ENCODE peak calls at places on chromosomes 12 and 14, in nine cellular contexts. One of them, this sample, is unnamed.
A peak's percentile ranks its signal among the peaks of the same experiment; 100 is the strongest.

GRCh38 chr12:93624595-93625294 is 52.3 kb downstream of the SOCS2 start:
- DNase-seq in GM12878: peak; percentile 63
- DNase-seq in transverse colon: no peak
- DNase-seq in lower leg skin: no peak
- DNase-seq in K562: peak; percentile 54
- DNase-seq in gastrocnemius medialis: no peak
- DNase-seq in A549: peak; percentile 94
- DNase-seq in stomach: no peak
- DNase-seq in ovary: no peak
- DNase-seq in this sample: no peak

GRCh38 chr14:32800320-32800719 is 138.4 kb upstream of the NPAS3 start:
- DNase-seq in GM12878: no peak
- DNase-seq in transverse colon: no peak
- DNase-seq in lower leg skin: no peak
- DNase-seq in A549: no peak
- DNase-seq in gastrocnemius medialis: no peak
- DNase-seq in stomach: no peak
- DNase-seq in ovary: no peak
- DNase-seq in K562: no peak
- DNase-seq in this sample: no peak

GRCh38 chr14:75425443-75425842 is 2.4 kb upstream of the JDP2 start:
- DNase-seq in K562: no peak
- DNase-seq in transverse colon: no peak
- DNase-seq in gastrocnemius medialis: no peak
- DNase-seq in GM12878: no peak
- DNase-seq in stomach: no peak
- DNase-seq in lower leg skin: no peak
- DNase-seq in A549: no peak
- DNase-seq in ovary: no peak
- DNase-seq in this sample: no peak

GRCh38 chr12:21502164-21502496 is 541 bp downstream of the GOLT1B start:
- DNase-seq in ovary: no peak
- DNase-seq in stomach: peak; percentile 26
- DNase-seq in GM12878: peak; percentile 1
- DNase-seq in K562: no peak
- DNase-seq in A549: peak; percentile 24
- DNase-seq in gastrocnemius medialis: no peak
- DNase-seq in transverse colon: peak; percentile 20
- DNase-seq in lower leg skin: peak; percentile 21
- DNase-seq in this sample: no peak

GRCh38 chr12:114995891-114996290 is 311.9 kb upstream of the TBX3 start:
- DNase-seq in lower leg skin: no peak
- DNase-seq in gastrocnemius medialis: no peak
- DNase-seq in A549: no peak
- DNase-seq in GM12878: no peak
- DNase-seq in K562: no peak
- DNase-seq in transverse colon: no peak
- DNase-seq in stomach: no peak
- DNase-seq in ovary: no peak
- DNase-seq in this sample: no peak

GRCh38 chr12:69739287-69740191 is 879 bp downstream of the RAB3IP start:
- DNase-seq in K562: peak; percentile 35
- DNase-seq in A549: peak; percentile 48
- DNase-seq in stomach: peak; percentile 73
- DNase-seq in lower leg skin: peak; percentile 16
- DNase-seq in gastrocnemius medialis: peak; percentile 24
- DNase-seq in transverse colon: peak; percentile 72
- DNase-seq in ovary: peak; percentile 49
- DNase-seq in GM12878: peak; percentile 28
- DNase-seq in this sample: peak; percentile 87

GRCh38 chr14:64208261-64208660 is 85.9 kb downstream of the ESR2 start:
- DNase-seq in transverse colon: no peak
- DNase-seq in stomach: no peak
- DNase-seq in ovary: no peak
- DNase-seq in A549: no peak
- DNase-seq in K562: no peak
- DNase-seq in GM12878: no peak
- DNase-seq in lower leg skin: no peak
- DNase-seq in gastrocnemius medialis: no peak
- DNase-seq in this sample: no peak

GRCh38 chr12:89880695-89881350 is 172.2 kb upstream of the ATP2B1 start:
- DNase-seq in ovary: no peak
- DNase-seq in GM12878: peak; percentile 91
- DNase-seq in A549: no peak
- DNase-seq in transverse colon: peak; percentile 31
- DNase-seq in K562: no peak
- DNase-seq in gastrocnemius medialis: no peak
- DNase-seq in stomach: no peak
- DNase-seq in lower leg skin: no peak
- DNase-seq in this sample: peak; percentile 82

GRCh38 chr14:76867536-76868452 is 41.6 kb downstream of the LRRC74A start:
- DNase-seq in transverse colon: peak; percentile 17
- DNase-seq in K562: no peak
- DNase-seq in ovary: no peak
- DNase-seq in GM12878: no peak
- DNase-seq in lower leg skin: no peak
- DNase-seq in stomach: peak; percentile 38
- DNase-seq in A549: no peak
- DNase-seq in gastrocnemius medialis: no peak
- DNase-seq in this sample: no peak

GRCh38 chr14:97253756-97254155 is 456.6 kb downstream of the VRK1 start:
- DNase-seq in lower leg skin: no peak
- DNase-seq in K562: no peak
- DNase-seq in transverse colon: no peak
- DNase-seq in stomach: no peak
- DNase-seq in A549: no peak
- DNase-seq in GM12878: no peak
- DNase-seq in ovary: no peak
- DNase-seq in gastrocnemius medialis: no peak
- DNase-seq in this sample: no peak

GRCh38 chr14:58875613-58876012 is 237.9 kb downstream of the DACT1 start:
- DNase-seq in GM12878: no peak
- DNase-seq in A549: no peak
- DNase-seq in lower leg skin: no peak
- DNase-seq in transverse colon: no peak
- DNase-seq in gastrocnemius medialis: no peak
- DNase-seq in K562: no peak
- DNase-seq in ovary: no peak
- DNase-seq in stomach: no peak
- DNase-seq in this sample: no peak

GRCh38 chr14:67166450-67166853 is 22.8 kb upstream of the GARIN2 start:
- DNase-seq in lower leg skin: no peak
- DNase-seq in transverse colon: peak; percentile 32
- DNase-seq in A549: peak; percentile 64
- DNase-seq in ovary: no peak
- DNase-seq in GM12878: no peak
- DNase-seq in K562: no peak
- DNase-seq in stomach: no peak
- DNase-seq in gastrocnemius medialis: no peak
- DNase-seq in this sample: no peak

GRCh38 chr12:90987101-90987500 is 17.7 kb downstream of the EPYC start:
- DNase-seq in stomach: no peak
- DNase-seq in K562: no peak
- DNase-seq in lower leg skin: no peak
- DNase-seq in ovary: no peak
- DNase-seq in transverse colon: no peak
- DNase-seq in GM12878: no peak
- DNase-seq in gastrocnemius medialis: no peak
- DNase-seq in A549: no peak
- DNase-seq in this sample: no peak

GRCh38 chr14:58639842-58640484 is 2.2 kb downstream of the DACT1 start:
- DNase-seq in K562: no peak
- DNase-seq in lower leg skin: peak; percentile 24
- DNase-seq in GM12878: peak; percentile 36
- DNase-seq in stomach: no peak
- DNase-seq in gastrocnemius medialis: no peak
- DNase-seq in ovary: no peak
- DNase-seq in A549: peak; percentile 65
- DNase-seq in transverse colon: peak; percentile 56
- DNase-seq in this sample: no peak

GRCh38 chr12:25458047-25458552 is 95.0 kb downstream of the LMNTD1 start:
- DNase-seq in ovary: no peak
- DNase-seq in K562: no peak
- DNase-seq in lower leg skin: peak; percentile 64
- DNase-seq in GM12878: no peak
- DNase-seq in transverse colon: no peak
- DNase-seq in A549: peak; percentile 68
- DNase-seq in stomach: no peak
- DNase-seq in gastrocnemius medialis: no peak
- DNase-seq in this sample: no peak

GRCh38 chr14:92976268-92976667 is 53.3 kb downstream of the CHGA start:
- DNase-seq in GM12878: no peak
- DNase-seq in transverse colon: no peak
- DNase-seq in lower leg skin: no peak
- DNase-seq in ovary: no peak
- DNase-seq in gastrocnemius medialis: no peak
- DNase-seq in K562: no peak
- DNase-seq in stomach: no peak
- DNase-seq in A549: no peak
- DNase-seq in this sample: no peak
- TF ChIP-seq CTCF in GM12878: no peak
- TF ChIP-seq CTCF in transverse colon: no peak
- TF ChIP-seq CTCF in lower leg skin: no peak
- TF ChIP-seq CTCF in ovary: no peak
- TF ChIP-seq CTCF in gastrocnemius medialis: no peak
- TF ChIP-seq CTCF in K562: no peak
- TF ChIP-seq CTCF in stomach: no peak
- TF ChIP-seq CTCF in A549: no peak
- TF ChIP-seq CTCF in this sample: no peak

DNA sequence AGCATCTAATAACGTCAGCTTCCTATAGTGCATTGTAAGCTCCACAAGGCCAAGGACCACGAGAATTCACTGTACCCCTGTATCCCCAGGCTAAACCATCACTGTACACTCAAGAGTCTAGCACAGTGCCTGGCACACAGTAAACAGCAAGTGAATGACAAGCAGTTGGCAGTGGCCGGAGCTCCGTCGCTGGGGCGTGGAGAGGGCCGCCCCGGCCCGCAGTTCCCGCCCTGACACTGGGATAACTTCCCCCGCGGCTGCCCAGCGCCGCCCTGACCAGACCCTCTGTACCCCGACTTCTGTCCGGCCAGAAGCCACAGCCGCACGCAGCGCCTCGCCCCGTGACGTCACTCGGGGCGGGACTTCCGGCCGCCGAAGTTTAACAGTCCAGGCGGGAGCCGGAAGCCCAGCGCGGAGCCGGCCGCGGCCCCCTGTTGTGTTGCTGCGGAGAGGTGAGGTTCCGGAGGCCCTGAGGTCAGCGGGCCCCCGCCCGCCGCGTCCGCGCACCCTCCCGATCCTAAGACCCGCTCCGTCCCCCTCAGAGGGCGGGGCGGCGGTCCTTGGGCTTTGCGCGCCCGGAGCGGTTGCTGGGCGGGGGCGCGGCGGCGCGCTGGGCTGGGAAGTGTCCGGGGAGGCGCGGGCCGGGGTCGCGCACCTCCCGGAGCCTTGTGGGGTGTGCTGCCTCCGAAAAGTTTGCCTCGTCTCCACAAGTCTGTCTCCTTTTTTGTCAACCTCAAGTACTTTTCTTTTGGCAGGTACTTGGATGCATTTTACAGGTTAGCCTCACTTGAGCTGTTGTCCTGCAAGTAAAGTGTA is at the start of gene NEDD1:
- DNase-seq in A549: peak; percentile 84
- DNase-seq in ovary: peak; percentile 92
- DNase-seq in stomach: peak; percentile 87
- DNase-seq in gastrocnemius medialis: peak; percentile 68
- DNase-seq in K562: peak; percentile 94
- DNase-seq in lower leg skin: peak; percentile 68
- DNase-seq in GM12878: no peak
- DNase-seq in transverse colon: peak; percentile 89
- DNase-seq in this sample: peak; percentile 92
- TF ChIP-seq POLR2A in A549: peak; percentile 74
- TF ChIP-seq POLR2A in ovary: peak; percentile 59
- TF ChIP-seq POLR2A in stomach: no peak
- TF ChIP-seq POLR2A in gastrocnemius medialis: peak; percentile 72
- TF ChIP-seq POLR2A in K562: peak; percentile 83
- TF ChIP-seq POLR2A in lower leg skin: no peak
- TF ChIP-seq POLR2A in GM12878: peak; percentile 92
- TF ChIP-seq POLR2A in transverse colon: peak; percentile 74
- TF ChIP-seq POLR2A in this sample: peak; percentile 40

GRCh38 chr12:38934078-38934584 is 28.7 kb upstream of the CPNE8 start:
- DNase-seq in lower leg skin: no peak
- DNase-seq in A549: no peak
- DNase-seq in stomach: no peak
- DNase-seq in ovary: no peak
- DNase-seq in GM12878: no peak
- DNase-seq in transverse colon: no peak
- DNase-seq in K562: peak; percentile 28
- DNase-seq in gastrocnemius medialis: no peak
- DNase-seq in this sample: no peak
- TF ChIP-seq CTCF in lower leg skin: no peak
- TF ChIP-seq CTCF in A549: no peak
- TF ChIP-seq CTCF in stomach: no peak
- TF ChIP-seq CTCF in ovary: no peak
- TF ChIP-seq CTCF in GM12878: no peak
- TF ChIP-seq CTCF in transverse colon: no peak
- TF ChIP-seq CTCF in K562: no peak
- TF ChIP-seq CTCF in gastrocnemius medialis: no peak
- TF ChIP-seq CTCF in this sample: no peak

DNA sequence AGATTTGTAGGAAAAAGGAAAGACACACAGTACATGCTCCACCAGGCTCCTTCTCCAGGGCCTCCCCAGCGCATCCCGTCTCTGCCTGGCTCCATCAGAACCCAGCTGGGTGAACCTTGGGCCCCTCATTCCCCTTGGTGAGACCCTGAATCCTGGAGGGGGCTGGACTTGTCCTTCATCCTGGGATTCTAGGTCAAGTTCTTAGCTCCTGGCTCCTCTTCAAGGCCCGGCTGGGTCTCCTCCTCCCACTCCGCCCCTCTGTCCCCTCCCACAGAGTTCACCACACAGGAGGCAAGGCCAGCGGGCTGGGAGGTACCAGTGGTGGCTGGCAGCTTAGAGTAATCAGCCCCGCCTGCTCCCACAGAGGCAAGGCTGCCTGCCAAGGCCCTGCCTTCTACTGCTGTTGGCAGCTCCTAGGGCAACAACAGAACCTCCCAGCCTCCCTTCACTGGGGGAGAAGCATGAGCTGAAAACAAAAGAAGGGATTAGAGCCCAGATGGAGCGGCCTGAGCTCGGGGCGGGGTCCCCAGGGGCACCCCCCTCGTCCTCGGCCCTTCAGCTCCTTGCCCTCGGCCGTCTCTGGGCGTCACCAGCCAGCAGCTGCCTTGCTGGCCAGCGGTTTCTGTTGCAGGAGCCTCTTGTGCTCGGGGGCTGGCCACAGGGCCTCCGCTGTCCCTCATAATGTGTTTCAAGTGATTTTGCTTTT is 49.4 kb downstream of the PSMA6 start:
- DNase-seq in A549: peak; percentile 93
- DNase-seq in transverse colon: peak; percentile 97
- DNase-seq in K562: no peak
- DNase-seq in GM12878: no peak
- DNase-seq in lower leg skin: peak; percentile 97
- DNase-seq in ovary: peak; percentile 96
- DNase-seq in stomach: peak; percentile 99
- DNase-seq in gastrocnemius medialis: peak; percentile 98
- DNase-seq in this sample: peak; percentile 96
- TF ChIP-seq POLR2A in A549: peak; percentile 63
- TF ChIP-seq POLR2A in transverse colon: peak; percentile 89
- TF ChIP-seq POLR2A in K562: no peak
- TF ChIP-seq POLR2A in GM12878: no peak
- TF ChIP-seq POLR2A in lower leg skin: no peak
- TF ChIP-seq POLR2A in ovary: peak; percentile 6
- TF ChIP-seq POLR2A in stomach: no peak
- TF ChIP-seq POLR2A in gastrocnemius medialis: peak; percentile 71
- TF ChIP-seq POLR2A in this sample: peak; percentile 98